ENCODE peak calls at places on chromosomes 13 and 19, in ten cellular contexts. Y is GM23338; Q is GOT3; S is dermis blood vessel endothelial cell; C is stromal cell of bone marrow; A is skeletal muscle cell; D is activated T-cell treated with anti-CD3 and anti-CD28 coated beads for 1 hour; G is effector CD4-positive, alpha-beta T cell; F is stimulated activated CD4-positive, alpha-beta T cell treated with anti-CD3 and anti-CD28 coated beads, Interleukin-15, amount 100 ng/mL, for 1 hour; I is A549. V is an unnamed sample.

GRCh38 chr19:17530586-17530985 is 19.1 kb downstream of the PGLS start:
- DNase-seq in F (no peak), D (no peak), Q (no peak), Y (peak; percentile 73), I (no peak), C (no peak), G (no peak), S (peak; percentile 11), A (no peak), V (peak; percentile 21)

GRCh38 chr13:112629161-112629560 is 41.2 kb upstream of the TUBGCP3 start:
- DNase-seq in Y (no peak), A (no peak), I (no peak), G (no peak), C (no peak), Q (no peak), D (no peak), F (no peak), S (no peak), V (no peak)

GRCh38 chr13:111145506-111145905 is 30.4 kb downstream of the ARHGEF7 start:
- DNase-seq in A (no peak), Y (no peak), F (no peak), C (no peak), I (no peak), D (no peak), G (no peak), Q (no peak), S (no peak), V (no peak)

GRCh38 chr13:48304132-48304876 is 753 bp downstream of the RB1 start:
- DNase-seq in S (peak; percentile 68), A (peak; percentile 10), Y (no peak), F (no peak), D (no peak), G (no peak), C (no peak), Q (no peak), I (peak; percentile 22), V (peak; percentile 71)

GRCh38 chr19:46471778-46472543 is 598 bp upstream of the PNMA8A start:
- DNase-seq in D (no peak), A (no peak), G (no peak), F (no peak), S (no peak), Q (no peak), Y (no peak), I (no peak), C (no peak), V (no peak)

GRCh38 chr13:51113969-51114368 is 2.9 kb upstream of the C13orf42 start:
- DNase-seq in C (no peak), I (no peak), G (no peak), F (no peak), D (no peak), A (no peak), Y (no peak), Q (no peak), S (no peak), V (no peak)

GRCh38 chr19:48415395-48415794 is 21.9 kb downstream of the GRIN2D start:
- DNase-seq in C (no peak), I (peak; percentile 93), S (peak; percentile 91), Q (no peak), Y (peak; percentile 99), A (no peak), D (peak; percentile 59), G (peak; percentile 55), F (peak; percentile 32), V (peak; percentile 72)

GRCh38 chr13:45055198-45055901 is 65.0 kb upstream of the GTF2F2 start:
- DNase-seq in G (no peak), D (no peak), S (peak; percentile 59), Q (no peak), C (peak; percentile 80), F (no peak), Y (no peak), A (peak; percentile 83), I (peak; percentile 22), V (peak; percentile 91)

GRCh38 chr19:14654786-14655185 is 19.9 kb downstream of the ADGRE3 start:
- DNase-seq in C (no peak), Q (no peak), I (no peak), Y (no peak), G (no peak), S (no peak), F (no peak), A (no peak), D (no peak), V (no peak)

GRCh38 chr13:38941353-38941945 is 49.2 kb downstream of the STOML3 start:
- DNase-seq in C (peak; percentile 5), I (no peak), S (no peak), Q (no peak), Y (no peak), A (no peak), D (no peak), F (no peak), G (no peak), V (peak; percentile 15)